ENCODE peak calls at places on chromosomes 3 and 15, in nine cellular contexts. One of them, this sample, is unnamed.

GRCh38 chr3:46926871-46927717 is 49.5 kb downstream of the CCDC12 start:
- DNase-seq in right lobe of liver: no peak
- DNase-seq in A673: no peak
- DNase-seq in kidney epithelial cell: no peak
- DNase-seq in colonic mucosa: peak; percentile 42
- DNase-seq in fibroblast of mammary gland: no peak
- DNase-seq in IMR-90: no peak
- DNase-seq in left lung: peak; percentile 81
- DNase-seq in MM.1S: peak; percentile 61
- DNase-seq in this sample: no peak

GRCh38 chr3:188468672-188469071 is 314.7 kb downstream of the LPP start:
- DNase-seq in fibroblast of mammary gland: peak; percentile 68
- DNase-seq in A673: peak; percentile 68
- DNase-seq in left lung: no peak
- DNase-seq in colonic mucosa: no peak
- DNase-seq in IMR-90: no peak
- DNase-seq in right lobe of liver: no peak
- DNase-seq in MM.1S: no peak
- DNase-seq in kidney epithelial cell: peak; percentile 19
- DNase-seq in this sample: no peak

GRCh38 chr15:96046620-96047240 is 283.8 kb upstream of the NR2F2 start:
- DNase-seq in IMR-90: no peak
- DNase-seq in right lobe of liver: no peak
- DNase-seq in kidney epithelial cell: no peak
- DNase-seq in fibroblast of mammary gland: peak; percentile 81
- DNase-seq in colonic mucosa: no peak
- DNase-seq in MM.1S: no peak
- DNase-seq in A673: no peak
- DNase-seq in left lung: no peak
- DNase-seq in this sample: peak; percentile 79

GRCh38 chr3:72722930-72723726 is 125.1 kb downstream of the SHQ1 start:
- DNase-seq in MM.1S: no peak
- DNase-seq in fibroblast of mammary gland: peak; percentile 58
- DNase-seq in colonic mucosa: peak; percentile 62
- DNase-seq in IMR-90: peak; percentile 73
- DNase-seq in left lung: no peak
- DNase-seq in right lobe of liver: no peak
- DNase-seq in A673: peak; percentile 35
- DNase-seq in kidney epithelial cell: no peak
- DNase-seq in this sample: no peak

GRCh38 chr3:161349529-161350278 is 21.6 kb downstream of the SPTSSB start:
- DNase-seq in fibroblast of mammary gland: peak; percentile 97
- DNase-seq in right lobe of liver: no peak
- DNase-seq in IMR-90: peak; percentile 76
- DNase-seq in A673: peak; percentile 71
- DNase-seq in left lung: no peak
- DNase-seq in MM.1S: no peak
- DNase-seq in kidney epithelial cell: peak; percentile 95
- DNase-seq in colonic mucosa: no peak
- DNase-seq in this sample: peak; percentile 79

GRCh38 chr3:72517804-72518442 is 330.3 kb downstream of the SHQ1 start:
- DNase-seq in kidney epithelial cell: no peak
- DNase-seq in IMR-90: peak; percentile 8
- DNase-seq in colonic mucosa: peak; percentile 26
- DNase-seq in left lung: no peak
- DNase-seq in A673: no peak
- DNase-seq in right lobe of liver: no peak
- DNase-seq in fibroblast of mammary gland: no peak
- DNase-seq in MM.1S: no peak
- DNase-seq in this sample: no peak

GRCh38 chr3:138197058-138197457 is 10.0 kb downstream of the ARMC8 start:
- DNase-seq in A673: no peak
- DNase-seq in fibroblast of mammary gland: peak; percentile 42
- DNase-seq in left lung: no peak
- DNase-seq in colonic mucosa: no peak
- DNase-seq in MM.1S: peak; percentile 43
- DNase-seq in IMR-90: peak; percentile 50
- DNase-seq in kidney epithelial cell: no peak
- DNase-seq in right lobe of liver: no peak
- DNase-seq in this sample: no peak

GRCh38 chr15:53115563-53115962 is 325.4 kb upstream of the ONECUT1 start:
- DNase-seq in A673: no peak
- DNase-seq in MM.1S: no peak
- DNase-seq in kidney epithelial cell: no peak
- DNase-seq in left lung: no peak
- DNase-seq in right lobe of liver: no peak
- DNase-seq in fibroblast of mammary gland: no peak
- DNase-seq in IMR-90: no peak
- DNase-seq in colonic mucosa: peak; percentile 61
- DNase-seq in this sample: no peak

GRCh38 chr3:13685721-13686120 is 136.8 kb downstream of the FBLN2 start:
- DNase-seq in kidney epithelial cell: no peak
- DNase-seq in left lung: no peak
- DNase-seq in colonic mucosa: no peak
- DNase-seq in IMR-90: no peak
- DNase-seq in A673: no peak
- DNase-seq in fibroblast of mammary gland: no peak
- DNase-seq in MM.1S: no peak
- DNase-seq in right lobe of liver: no peak
- DNase-seq in this sample: no peak

GRCh38 chr3:143363276-143363675 is 243.7 kb downstream of the CHST2 start:
- DNase-seq in right lobe of liver: no peak
- DNase-seq in A673: no peak
- DNase-seq in MM.1S: no peak
- DNase-seq in fibroblast of mammary gland: peak; percentile 39
- DNase-seq in colonic mucosa: no peak
- DNase-seq in left lung: no peak
- DNase-seq in kidney epithelial cell: peak; percentile 31
- DNase-seq in IMR-90: no peak
- DNase-seq in this sample: no peak

GRCh38 chr3:64361962-64362735 is 136.9 kb upstream of the PRICKLE2 start:
- DNase-seq in left lung: no peak
- DNase-seq in right lobe of liver: no peak
- DNase-seq in MM.1S: no peak
- DNase-seq in IMR-90: peak; percentile 50
- DNase-seq in kidney epithelial cell: no peak
- DNase-seq in A673: no peak
- DNase-seq in colonic mucosa: no peak
- DNase-seq in fibroblast of mammary gland: peak; percentile 33
- DNase-seq in this sample: no peak

GRCh38 chr15:37109952-37110630 is 9.7 kb upstream of the MEIS2 start:
- DNase-seq in left lung: peak; percentile 63
- DNase-seq in MM.1S: no peak
- DNase-seq in A673: peak; percentile 15
- DNase-seq in kidney epithelial cell: no peak
- DNase-seq in colonic mucosa: no peak
- DNase-seq in fibroblast of mammary gland: peak; percentile 65
- DNase-seq in IMR-90: no peak
- DNase-seq in right lobe of liver: peak; percentile 69
- DNase-seq in this sample: no peak

GRCh38 chr3:187920871-187921270 is 175.6 kb upstream of the BCL6 start:
- DNase-seq in fibroblast of mammary gland: peak; percentile 56
- DNase-seq in left lung: no peak
- DNase-seq in kidney epithelial cell: no peak
- DNase-seq in right lobe of liver: no peak
- DNase-seq in colonic mucosa: no peak
- DNase-seq in IMR-90: peak; percentile 57
- DNase-seq in MM.1S: no peak
- DNase-seq in A673: no peak
- DNase-seq in this sample: peak; percentile 56

GRCh38 chr3:127157181-127157828 is 35.6 kb upstream of the PRR23E start:
- DNase-seq in right lobe of liver: no peak
- DNase-seq in IMR-90: no peak
- DNase-seq in A673: no peak
- DNase-seq in colonic mucosa: no peak
- DNase-seq in kidney epithelial cell: peak; percentile 12
- DNase-seq in fibroblast of mammary gland: no peak
- DNase-seq in MM.1S: no peak
- DNase-seq in left lung: no peak
- DNase-seq in this sample: no peak

GRCh38 chr3:190526787-190527767 is 13.2 kb downstream of the IL1RAP start:
- DNase-seq in IMR-90: no peak
- DNase-seq in colonic mucosa: no peak
- DNase-seq in left lung: no peak
- DNase-seq in fibroblast of mammary gland: peak; percentile 70
- DNase-seq in MM.1S: no peak
- DNase-seq in kidney epithelial cell: no peak
- DNase-seq in A673: peak; percentile 68
- DNase-seq in right lobe of liver: no peak
- DNase-seq in this sample: no peak

GRCh38 chr3:149579838-149580542 is 77.8 kb downstream of the WWTR1 start:
- DNase-seq in fibroblast of mammary gland: peak; percentile 90
- DNase-seq in MM.1S: no peak
- DNase-seq in right lobe of liver: no peak
- DNase-seq in left lung: no peak
- DNase-seq in kidney epithelial cell: no peak
- DNase-seq in A673: no peak
- DNase-seq in colonic mucosa: no peak
- DNase-seq in IMR-90: peak; percentile 82
- DNase-seq in this sample: no peak

GRCh38 chr3:141126661-141127343 is 75.7 kb downstream of the SPSB4 start:
- DNase-seq in A673: no peak
- DNase-seq in IMR-90: no peak
- DNase-seq in MM.1S: no peak
- DNase-seq in right lobe of liver: no peak
- DNase-seq in colonic mucosa: no peak
- DNase-seq in left lung: no peak
- DNase-seq in kidney epithelial cell: no peak
- DNase-seq in fibroblast of mammary gland: no peak
- DNase-seq in this sample: no peak

GRCh38 chr3:192408721-192409151 is 318.6 kb downstream of the FGF12 start:
- DNase-seq in colonic mucosa: no peak
- DNase-seq in right lobe of liver: peak; percentile 18
- DNase-seq in left lung: peak; percentile 48
- DNase-seq in MM.1S: peak; percentile 13
- DNase-seq in A673: no peak
- DNase-seq in kidney epithelial cell: no peak
- DNase-seq in IMR-90: no peak
- DNase-seq in fibroblast of mammary gland: no peak
- DNase-seq in this sample: no peak
- H3K4me3 ChIP-seq in colonic mucosa: peak overlapping the region; percentile 11
- H3K4me3 ChIP-seq in right lobe of liver: peak overlapping the region; percentile 54
- H3K4me3 ChIP-seq in left lung: peak overlapping the region; percentile 41
- H3K4me3 ChIP-seq in MM.1S: peak overlapping the region; percentile 83
- H3K4me3 ChIP-seq in A673: peak overlapping the region; percentile 70
- H3K4me3 ChIP-seq in kidney epithelial cell: peak overlapping the region; percentile 58
- H3K4me3 ChIP-seq in IMR-90: no peak overlapping the region
- H3K4me3 ChIP-seq in fibroblast of mammary gland: peak overlapping the region; percentile 21
- H3K4me3 ChIP-seq in this sample: no peak overlapping the region

GRCh38 chr15:32994810-32995424 is 199.6 kb downstream of the FMN1 start:
- DNase-seq in left lung: no peak
- DNase-seq in fibroblast of mammary gland: peak; percentile 71
- DNase-seq in colonic mucosa: no peak
- DNase-seq in MM.1S: peak; percentile 42
- DNase-seq in kidney epithelial cell: no peak
- DNase-seq in IMR-90: peak; percentile 74
- DNase-seq in right lobe of liver: no peak
- DNase-seq in A673: peak; percentile 36
- DNase-seq in this sample: no peak

GRCh38 chr15:32998182-32998581 is 196.3 kb downstream of the FMN1 start:
- DNase-seq in left lung: no peak
- DNase-seq in fibroblast of mammary gland: no peak
- DNase-seq in IMR-90: no peak
- DNase-seq in MM.1S: no peak
- DNase-seq in kidney epithelial cell: no peak
- DNase-seq in right lobe of liver: no peak
- DNase-seq in A673: no peak
- DNase-seq in colonic mucosa: no peak
- DNase-seq in this sample: no peak

GRCh38 chr15:32993285-32993684 is 201.2 kb downstream of the FMN1 start:
- DNase-seq in colonic mucosa: no peak
- DNase-seq in left lung: no peak
- DNase-seq in IMR-90: no peak
- DNase-seq in kidney epithelial cell: no peak
- DNase-seq in MM.1S: no peak
- DNase-seq in A673: peak; percentile 15
- DNase-seq in right lobe of liver: no peak
- DNase-seq in fibroblast of mammary gland: peak; percentile 37
- DNase-seq in this sample: no peak

GRCh38 chr15:32998979-32999677 is 195.4 kb downstream of the FMN1 start:
- DNase-seq in right lobe of liver: no peak
- DNase-seq in kidney epithelial cell: no peak
- DNase-seq in left lung: no peak
- DNase-seq in fibroblast of mammary gland: peak; percentile 22
- DNase-seq in colonic mucosa: no peak
- DNase-seq in A673: no peak
- DNase-seq in IMR-90: no peak
- DNase-seq in MM.1S: no peak
- DNase-seq in this sample: no peak
- TF ChIP-seq CTCF in right lobe of liver: no peak
- TF ChIP-seq CTCF in kidney epithelial cell: no peak
- TF ChIP-seq CTCF in left lung: no peak
- TF ChIP-seq CTCF in fibroblast of mammary gland: no peak
- TF ChIP-seq CTCF in colonic mucosa: no peak
- TF ChIP-seq CTCF in A673: no peak
- TF ChIP-seq CTCF in IMR-90: no peak
- TF ChIP-seq CTCF in MM.1S: no peak
- TF ChIP-seq CTCF in this sample: no peak

GRCh38 chr15:76012021-76012551 is at the start of gene NRG4:
- DNase-seq in A673: no peak
- DNase-seq in kidney epithelial cell: no peak
- DNase-seq in colonic mucosa: peak; percentile 25
- DNase-seq in right lobe of liver: no peak
- DNase-seq in left lung: peak; percentile 48
- DNase-seq in MM.1S: no peak
- DNase-seq in fibroblast of mammary gland: peak; percentile 2
- DNase-seq in IMR-90: peak; percentile 6
- DNase-seq in this sample: no peak

GRCh38 chr15:76006136-76006778 is 6.0 kb downstream of the NRG4 start:
- DNase-seq in right lobe of liver: peak; percentile 29
- DNase-seq in left lung: no peak
- DNase-seq in fibroblast of mammary gland: peak; percentile 67
- DNase-seq in MM.1S: no peak
- DNase-seq in kidney epithelial cell: no peak
- DNase-seq in IMR-90: no peak
- DNase-seq in A673: no peak
- DNase-seq in colonic mucosa: no peak
- DNase-seq in this sample: no peak

GRCh38 chr15:76011611-76012010 is 613 bp downstream of the NRG4 start:
- DNase-seq in left lung: no peak
- DNase-seq in right lobe of liver: no peak
- DNase-seq in MM.1S: no peak
- DNase-seq in fibroblast of mammary gland: no peak
- DNase-seq in kidney epithelial cell: no peak
- DNase-seq in A673: no peak
- DNase-seq in colonic mucosa: no peak
- DNase-seq in IMR-90: no peak
- DNase-seq in this sample: no peak
- H3K4me3 ChIP-seq in left lung: no peak overlapping the region
- H3K4me3 ChIP-seq in right lobe of liver: peak overlapping the region; percentile 9
- H3K4me3 ChIP-seq in MM.1S: no peak overlapping the region
- H3K4me3 ChIP-seq in fibroblast of mammary gland: no peak overlapping the region
- H3K4me3 ChIP-seq in kidney epithelial cell: no peak overlapping the region
- H3K4me3 ChIP-seq in A673: peak overlapping the region; percentile 2
- H3K4me3 ChIP-seq in colonic mucosa: peak overlapping the region; percentile 18
- H3K4me3 ChIP-seq in IMR-90: no peak overlapping the region
- H3K4me3 ChIP-seq in this sample: no peak overlapping the region

DNA sequence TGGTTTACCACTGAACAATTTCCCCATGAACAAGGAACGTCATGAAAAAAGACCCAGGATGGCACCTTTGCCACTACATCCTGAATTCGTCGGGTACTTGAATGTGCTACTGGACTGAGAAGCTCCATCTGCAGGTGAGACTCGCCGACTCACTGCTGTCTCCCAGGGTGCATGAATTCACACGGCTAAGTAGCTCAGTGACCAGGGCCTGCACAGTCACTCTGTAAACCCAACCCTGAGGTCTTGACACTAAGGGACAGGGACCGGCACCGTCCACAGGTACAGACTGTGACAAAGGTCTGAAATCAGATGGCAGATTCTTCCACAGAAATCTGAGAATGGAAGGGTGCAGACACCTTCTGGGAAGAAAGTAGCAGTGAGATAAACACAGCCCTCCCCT is 187.4 kb downstream of the ADAMTS17 start:
- DNase-seq in A673: no peak
- DNase-seq in left lung: no peak
- DNase-seq in MM.1S: no peak
- DNase-seq in colonic mucosa: no peak
- DNase-seq in right lobe of liver: no peak
- DNase-seq in kidney epithelial cell: no peak
- DNase-seq in fibroblast of mammary gland: no peak
- DNase-seq in IMR-90: no peak
- DNase-seq in this sample: no peak
- TF ChIP-seq CTCF in A673: no peak
- TF ChIP-seq CTCF in left lung: no peak
- TF ChIP-seq CTCF in MM.1S: no peak
- TF ChIP-seq CTCF in colonic mucosa: no peak
- TF ChIP-seq CTCF in right lobe of liver: no peak
- TF ChIP-seq CTCF in kidney epithelial cell: no peak
- TF ChIP-seq CTCF in fibroblast of mammary gland: no peak
- TF ChIP-seq CTCF in IMR-90: no peak
- TF ChIP-seq CTCF in this sample: no peak

This sample was measured in HFF-Myc.